ENCODE peak calls at places on chromosome 15, in six cellular contexts. One of them, this sample, is unnamed.

GRCh38 chr15:25905140-25905539 is 42.0 kb upstream of the ATP10A start:
- DNase-seq in CD8-positive, alpha-beta memory T cell: no peak
- DNase-seq in fibroblast of lung: peak; percentile 85
- DNase-seq in A549: no peak
- DNase-seq in naive thymus-derived CD4-positive, alpha-beta T cell: no peak
- DNase-seq in SJSA1: no peak
- DNase-seq in this sample: no peak

GRCh38 chr15:48798319-48798718 is 12.6 kb downstream of the CEP152 start:
- DNase-seq in SJSA1: no peak
- DNase-seq in fibroblast of lung: no peak
- DNase-seq in CD8-positive, alpha-beta memory T cell: no peak
- DNase-seq in naive thymus-derived CD4-positive, alpha-beta T cell: no peak
- DNase-seq in A549: no peak
- DNase-seq in this sample: no peak

GRCh38 chr15:30791239-30791638 is 112.5 kb upstream of the FAN1 start:
- DNase-seq in A549: peak; percentile 4
- DNase-seq in CD8-positive, alpha-beta memory T cell: no peak
- DNase-seq in SJSA1: no peak
- DNase-seq in naive thymus-derived CD4-positive, alpha-beta T cell: no peak
- DNase-seq in fibroblast of lung: no peak
- DNase-seq in this sample: no peak

GRCh38 chr15:59532770-59533379 is 78.7 kb upstream of the GCNT3 start:
- DNase-seq in fibroblast of lung: peak; percentile 49
- DNase-seq in naive thymus-derived CD4-positive, alpha-beta T cell: no peak
- DNase-seq in SJSA1: no peak
- DNase-seq in CD8-positive, alpha-beta memory T cell: no peak
- DNase-seq in A549: peak; percentile 29
- DNase-seq in this sample: no peak

GRCh38 chr15:38699633-38700230 is 135.1 kb upstream of the RASGRP1 start:
- DNase-seq in A549: peak; percentile 50
- DNase-seq in SJSA1: peak; percentile 56
- DNase-seq in naive thymus-derived CD4-positive, alpha-beta T cell: no peak
- DNase-seq in CD8-positive, alpha-beta memory T cell: peak; percentile 39
- DNase-seq in fibroblast of lung: peak; percentile 65
- DNase-seq in this sample: peak; percentile 76

GRCh38 chr15:74422723-74423442 is 10.9 kb downstream of the SEMA7A start:
- DNase-seq in SJSA1: peak; percentile 84
- DNase-seq in naive thymus-derived CD4-positive, alpha-beta T cell: no peak
- DNase-seq in CD8-positive, alpha-beta memory T cell: no peak
- DNase-seq in A549: no peak
- DNase-seq in fibroblast of lung: peak; percentile 61
- DNase-seq in this sample: peak; percentile 58

GRCh38 chr15:51965691-51966090 is 5.9 kb downstream of the LEO1 start:
- DNase-seq in CD8-positive, alpha-beta memory T cell: no peak
- DNase-seq in A549: no peak
- DNase-seq in SJSA1: no peak
- DNase-seq in fibroblast of lung: no peak
- DNase-seq in naive thymus-derived CD4-positive, alpha-beta T cell: no peak
- DNase-seq in this sample: no peak

GRCh38 chr15:74449643-74450205 is 11.2 kb downstream of the UBL7 start:
- DNase-seq in SJSA1: no peak
- DNase-seq in naive thymus-derived CD4-positive, alpha-beta T cell: no peak
- DNase-seq in fibroblast of lung: no peak
- DNase-seq in A549: no peak
- DNase-seq in CD8-positive, alpha-beta memory T cell: no peak
- DNase-seq in this sample: no peak

GRCh38 chr15:78838480-78838879 is 27.2 kb upstream of the ADAMTS7 start:
- DNase-seq in fibroblast of lung: peak; percentile 24
- DNase-seq in naive thymus-derived CD4-positive, alpha-beta T cell: no peak
- DNase-seq in SJSA1: no peak
- DNase-seq in A549: no peak
- DNase-seq in CD8-positive, alpha-beta memory T cell: no peak
- DNase-seq in this sample: no peak

GRCh38 chr15:91965501-91966180 is 112.1 kb downstream of the SLCO3A1 start:
- DNase-seq in SJSA1: no peak
- DNase-seq in naive thymus-derived CD4-positive, alpha-beta T cell: no peak
- DNase-seq in fibroblast of lung: peak; percentile 29
- DNase-seq in A549: peak; percentile 80
- DNase-seq in CD8-positive, alpha-beta memory T cell: no peak
- DNase-seq in this sample: no peak

GRCh38 chr15:90883971-90884718 is at the start of gene FES:
- DNase-seq in CD8-positive, alpha-beta memory T cell: no peak
- DNase-seq in A549: no peak
- DNase-seq in fibroblast of lung: peak; percentile 60
- DNase-seq in SJSA1: no peak
- DNase-seq in naive thymus-derived CD4-positive, alpha-beta T cell: no peak
- DNase-seq in this sample: peak; percentile 74

GRCh38 chr15:96332854-96333193 is 2.3 kb downstream of the NR2F2 start:
- DNase-seq in A549: no peak
- DNase-seq in CD8-positive, alpha-beta memory T cell: no peak
- DNase-seq in fibroblast of lung: peak; percentile 50
- DNase-seq in naive thymus-derived CD4-positive, alpha-beta T cell: no peak
- DNase-seq in SJSA1: no peak
- DNase-seq in this sample: no peak

GRCh38 chr15:73081321-73081958 is 29.2 kb downstream of the NEO1 start:
- DNase-seq in A549: peak; percentile 28
- DNase-seq in naive thymus-derived CD4-positive, alpha-beta T cell: no peak
- DNase-seq in SJSA1: no peak
- DNase-seq in CD8-positive, alpha-beta memory T cell: no peak
- DNase-seq in fibroblast of lung: peak; percentile 85
- DNase-seq in this sample: no peak

GRCh38 chr15:65638681-65639089 is 16.9 kb downstream of the SLC24A1 start:
- DNase-seq in SJSA1: peak; percentile 56
- DNase-seq in A549: peak; percentile 96
- DNase-seq in naive thymus-derived CD4-positive, alpha-beta T cell: no peak
- DNase-seq in fibroblast of lung: peak; percentile 86
- DNase-seq in CD8-positive, alpha-beta memory T cell: no peak
- DNase-seq in this sample: no peak

GRCh38 chr15:38868326-38869114 is 303.9 kb upstream of the RASGRP1 start:
- DNase-seq in SJSA1: peak; percentile 89
- DNase-seq in CD8-positive, alpha-beta memory T cell: no peak
- DNase-seq in A549: peak; percentile 88
- DNase-seq in naive thymus-derived CD4-positive, alpha-beta T cell: no peak
- DNase-seq in fibroblast of lung: peak; percentile 94
- DNase-seq in this sample: no peak

GRCh38 chr15:72319985-72320671 is at the start of gene CELF6:
- DNase-seq in A549: peak; percentile 87
- DNase-seq in fibroblast of lung: peak; percentile 77
- DNase-seq in CD8-positive, alpha-beta memory T cell: peak; percentile 79
- DNase-seq in SJSA1: peak; percentile 81
- DNase-seq in naive thymus-derived CD4-positive, alpha-beta T cell: peak; percentile 62
- DNase-seq in this sample: peak; percentile 71

GRCh38 chr15:70354260-70354894 is 256.7 kb upstream of the TLE3 start:
- DNase-seq in SJSA1: no peak
- DNase-seq in fibroblast of lung: no peak
- DNase-seq in naive thymus-derived CD4-positive, alpha-beta T cell: no peak
- DNase-seq in CD8-positive, alpha-beta memory T cell: no peak
- DNase-seq in A549: no peak
- DNase-seq in this sample: no peak

GRCh38 chr15:42385206-42385979 is 26.1 kb downstream of the CAPN3 start:
- DNase-seq in fibroblast of lung: peak; percentile 55
- DNase-seq in naive thymus-derived CD4-positive, alpha-beta T cell: no peak
- DNase-seq in SJSA1: no peak
- DNase-seq in CD8-positive, alpha-beta memory T cell: no peak
- DNase-seq in A549: peak; percentile 41
- DNase-seq in this sample: no peak

GRCh38 chr15:57146394-57147140 is 228.1 kb downstream of the TCF12 start:
- DNase-seq in SJSA1: no peak
- DNase-seq in naive thymus-derived CD4-positive, alpha-beta T cell: no peak
- DNase-seq in fibroblast of lung: peak; percentile 86
- DNase-seq in A549: peak; percentile 14
- DNase-seq in CD8-positive, alpha-beta memory T cell: no peak
- DNase-seq in this sample: no peak

GRCh38 chr15:60652870-60653269 is 173.9 kb upstream of the ICE2 start:
- DNase-seq in fibroblast of lung: no peak
- DNase-seq in SJSA1: no peak
- DNase-seq in CD8-positive, alpha-beta memory T cell: no peak
- DNase-seq in naive thymus-derived CD4-positive, alpha-beta T cell: no peak
- DNase-seq in A549: no peak
- DNase-seq in this sample: no peak

GRCh38 chr15:99138491-99138982 is 33.7 kb downstream of the SYNM start:
- DNase-seq in naive thymus-derived CD4-positive, alpha-beta T cell: no peak
- DNase-seq in A549: no peak
- DNase-seq in SJSA1: peak; percentile 37
- DNase-seq in fibroblast of lung: no peak
- DNase-seq in CD8-positive, alpha-beta memory T cell: no peak
- DNase-seq in this sample: no peak

GRCh38 chr15:92803852-92804609 is 96.1 kb upstream of the CHD2 start:
- DNase-seq in naive thymus-derived CD4-positive, alpha-beta T cell: no peak
- DNase-seq in A549: peak; percentile 96
- DNase-seq in SJSA1: peak; percentile 98
- DNase-seq in fibroblast of lung: peak; percentile 100
- DNase-seq in CD8-positive, alpha-beta memory T cell: no peak
- DNase-seq in this sample: no peak

GRCh38 chr15:96888764-96889163 is 558.3 kb downstream of the NR2F2 start:
- DNase-seq in naive thymus-derived CD4-positive, alpha-beta T cell: no peak
- DNase-seq in fibroblast of lung: peak; percentile 56
- DNase-seq in SJSA1: no peak
- DNase-seq in A549: no peak
- DNase-seq in CD8-positive, alpha-beta memory T cell: no peak
- DNase-seq in this sample: no peak

GRCh38 chr15:67022587-67022986 is 42.8 kb upstream of the SMAD3 start:
- DNase-seq in SJSA1: no peak
- DNase-seq in CD8-positive, alpha-beta memory T cell: no peak
- DNase-seq in fibroblast of lung: no peak
- DNase-seq in A549: no peak
- DNase-seq in naive thymus-derived CD4-positive, alpha-beta T cell: no peak
- DNase-seq in this sample: no peak

GRCh38 chr15:81480645-81481053 is 106.6 kb upstream of the TMC3 start:
- DNase-seq in CD8-positive, alpha-beta memory T cell: no peak
- DNase-seq in A549: no peak
- DNase-seq in naive thymus-derived CD4-positive, alpha-beta T cell: peak; percentile 10
- DNase-seq in SJSA1: peak; percentile 54
- DNase-seq in fibroblast of lung: peak; percentile 76
- DNase-seq in this sample: no peak

DNA sequence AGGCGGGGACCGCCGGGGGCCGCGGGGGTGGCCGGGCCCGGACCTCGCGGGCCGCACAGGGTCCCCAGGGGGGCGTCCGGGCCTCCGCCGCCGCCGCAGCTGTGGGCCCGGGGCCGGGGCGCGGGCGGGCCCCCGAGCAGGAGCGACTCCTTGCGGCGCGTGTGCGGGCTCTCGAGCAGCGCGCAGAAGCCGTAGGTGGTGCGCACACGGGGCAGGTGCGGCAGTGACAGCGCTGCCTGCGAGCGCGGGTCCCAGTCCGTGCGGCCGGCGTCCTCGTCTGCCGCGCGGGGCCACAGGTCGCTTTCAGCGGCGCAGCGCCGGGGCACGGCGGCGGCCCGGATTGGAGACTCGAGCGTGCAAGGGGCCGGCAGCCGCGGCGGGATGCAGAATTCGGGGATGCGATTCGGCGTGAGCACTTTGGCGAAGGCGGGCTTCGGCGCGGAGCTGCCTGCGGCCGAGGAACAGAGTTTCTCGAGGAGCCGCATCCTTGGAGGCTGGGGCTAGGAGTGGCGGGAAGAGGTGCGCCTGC is 521 bp downstream of the C2CD4B start:
- DNase-seq in SJSA1: no peak
- DNase-seq in A549: peak; percentile 12
- DNase-seq in naive thymus-derived CD4-positive, alpha-beta T cell: no peak
- DNase-seq in fibroblast of lung: no peak
- DNase-seq in CD8-positive, alpha-beta memory T cell: no peak
- DNase-seq in this sample: no peak
- H3K4me3 ChIP-seq in SJSA1: no peak overlapping the region
- H3K4me3 ChIP-seq in A549: peak overlapping the region; percentile 59
- H3K4me3 ChIP-seq in naive thymus-derived CD4-positive, alpha-beta T cell: no peak overlapping the region
- H3K4me3 ChIP-seq in fibroblast of lung: no peak overlapping the region
- H3K4me3 ChIP-seq in CD8-positive, alpha-beta memory T cell: no peak overlapping the region
- H3K4me3 ChIP-seq in this sample: peak overlapping the region; percentile 34

GRCh38 chr15:101651753-101652097 is 456 bp downstream of the TM2D3 start:
- DNase-seq in A549: peak; percentile 68
- DNase-seq in naive thymus-derived CD4-positive, alpha-beta T cell: no peak
- DNase-seq in fibroblast of lung: no peak
- DNase-seq in CD8-positive, alpha-beta memory T cell: no peak
- DNase-seq in SJSA1: no peak
- DNase-seq in this sample: peak; percentile 47

GRCh38 chr15:101652098-101652782 is at the start of gene TM2D3:
- DNase-seq in naive thymus-derived CD4-positive, alpha-beta T cell: peak; percentile 98
- DNase-seq in A549: peak; percentile 96
- DNase-seq in fibroblast of lung: peak; percentile 91
- DNase-seq in CD8-positive, alpha-beta memory T cell: peak; percentile 96
- DNase-seq in SJSA1: peak; percentile 92
- DNase-seq in this sample: peak; percentile 97

GRCh38 chr15:101652783-101653430 is 726 bp upstream of the TM2D3 start:
- DNase-seq in fibroblast of lung: no peak
- DNase-seq in naive thymus-derived CD4-positive, alpha-beta T cell: no peak
- DNase-seq in A549: no peak
- DNase-seq in CD8-positive, alpha-beta memory T cell: no peak
- DNase-seq in SJSA1: peak; percentile 83
- DNase-seq in this sample: no peak

GRCh38 chr15:101648356-101648755 is 3.8 kb downstream of the TM2D3 start:
- DNase-seq in CD8-positive, alpha-beta memory T cell: no peak
- DNase-seq in fibroblast of lung: no peak
- DNase-seq in A549: no peak
- DNase-seq in SJSA1: no peak
- DNase-seq in naive thymus-derived CD4-positive, alpha-beta T cell: no peak
- DNase-seq in this sample: no peak

GRCh38 chr15:101650145-101650544 is 2.0 kb downstream of the TM2D3 start:
- DNase-seq in fibroblast of lung: no peak
- DNase-seq in naive thymus-derived CD4-positive, alpha-beta T cell: no peak
- DNase-seq in CD8-positive, alpha-beta memory T cell: no peak
- DNase-seq in A549: no peak
- DNase-seq in SJSA1: no peak
- DNase-seq in this sample: no peak
- H3K4me3 ChIP-seq in fibroblast of lung: peak overlapping the region; percentile 93
- H3K4me3 ChIP-seq in naive thymus-derived CD4-positive, alpha-beta T cell: no peak overlapping the region
- H3K4me3 ChIP-seq in CD8-positive, alpha-beta memory T cell: no peak overlapping the region
- H3K4me3 ChIP-seq in A549: no peak overlapping the region
- H3K4me3 ChIP-seq in SJSA1: no peak overlapping the region
- H3K4me3 ChIP-seq in this sample: no peak overlapping the region

GRCh38 chr15:68644996-68645395 is 66.2 kb downstream of the CORO2B start:
- DNase-seq in SJSA1: no peak
- DNase-seq in fibroblast of lung: no peak
- DNase-seq in naive thymus-derived CD4-positive, alpha-beta T cell: no peak
- DNase-seq in CD8-positive, alpha-beta memory T cell: no peak
- DNase-seq in A549: no peak
- DNase-seq in this sample: peak; percentile 38
- H3K4me3 ChIP-seq in SJSA1: no peak overlapping the region
- H3K4me3 ChIP-seq in fibroblast of lung: no peak overlapping the region
- H3K4me3 ChIP-seq in naive thymus-derived CD4-positive, alpha-beta T cell: no peak overlapping the region
- H3K4me3 ChIP-seq in CD8-positive, alpha-beta memory T cell: no peak overlapping the region
- H3K4me3 ChIP-seq in A549: no peak overlapping the region
- H3K4me3 ChIP-seq in this sample: no peak overlapping the region

GRCh38 chr15:64090527-64090926 is 3.1 kb downstream of the CIAO2A start:
- DNase-seq in naive thymus-derived CD4-positive, alpha-beta T cell: no peak
- DNase-seq in fibroblast of lung: no peak
- DNase-seq in CD8-positive, alpha-beta memory T cell: no peak
- DNase-seq in SJSA1: no peak
- DNase-seq in A549: no peak
- DNase-seq in this sample: no peak
- H3K4me3 ChIP-seq in naive thymus-derived CD4-positive, alpha-beta T cell: no peak overlapping the region
- H3K4me3 ChIP-seq in fibroblast of lung: no peak overlapping the region
- H3K4me3 ChIP-seq in CD8-positive, alpha-beta memory T cell: no peak overlapping the region
- H3K4me3 ChIP-seq in SJSA1: no peak overlapping the region
- H3K4me3 ChIP-seq in A549: no peak overlapping the region
- H3K4me3 ChIP-seq in this sample: no peak overlapping the region

This sample was measured in Peyer's patch.